ENCODE peak calls at places on chromosome 9, in seven cellular contexts. P is astrocyte, U is Peyer's patch, G is left ventricle myocardium inferior, Q is BJ, W is mucosa of descending colon, F is left lung. D is an unnamed sample. For H3K36me3, the result is how much of the 10 kb centered on the place peaks cover.

GRCh38 chr9:126690431-126691051 is 76.8 kb downstream of the LMX1B start:
- DNase-seq in F (peak), G (peak), P (no peak), U (peak), W (peak), Q (no peak), D (peak)

GRCh38 chr9:102650896-102651295 is 344.2 kb upstream of the CYLC2 start:
- DNase-seq in G (no peak), Q (no peak), P (no peak), U (no peak), F (no peak), W (no peak), D (no peak)

GRCh38 chr9:107989099-107989498 is 499.5 kb upstream of the KLF4 start:
- DNase-seq in P (no peak), U (no peak), Q (no peak), G (no peak), W (no peak), F (no peak), D (no peak)

GRCh38 chr9:77454668-77455067 is 193.5 kb downstream of the GNA14 start:
- DNase-seq in P (peak), G (no peak), U (no peak), Q (peak), W (no peak), F (no peak), D (no peak)

GRCh38 chr9:8309258-8309657 is 509.7 kb upstream of the DMAC1 start:
- DNase-seq in U (no peak), Q (no peak), W (no peak), F (no peak), G (no peak), P (no peak), D (no peak)

GRCh38 chr9:87569008-87569908 is 71.6 kb downstream of the DAPK1 start:
- DNase-seq in G (no peak), P (peak), Q (no peak), F (no peak), U (peak), W (no peak), D (no peak)

GRCh38 chr9:111525056-111525977 is at the start of gene ZNF483:
- DNase-seq in F (peak), G (peak), Q (peak), U (peak), P (peak), W (peak), D (peak)

GRCh38 chr9:92650839-92651621 is 18.9 kb downstream of the IPPK start:
- DNase-seq in U (no peak), P (peak), Q (no peak), W (no peak), F (peak), G (peak), D (no peak)

GRCh38 chr9:69322256-69322655 is 2.8 kb upstream of the ENTREP1 start:
- DNase-seq in F (no peak), W (no peak), P (no peak), Q (no peak), U (no peak), G (no peak), D (peak)

GRCh38 chr9:112203536-112203935 is 28.4 kb upstream of the SUSD1 start:
- DNase-seq in Q (peak), W (no peak), F (no peak), G (no peak), U (no peak), P (peak), D (peak)

GRCh38 chr9:35318741-35319140 is 156.9 kb downstream of the UNC13B start:
- DNase-seq in Q (no peak), G (no peak), P (no peak), W (no peak), F (no peak), U (no peak), D (no peak)

GRCh38 chr9:87285183-87285582 is 212.5 kb upstream of the DAPK1 start:
- DNase-seq in U (no peak), Q (no peak), W (peak), G (no peak), F (no peak), P (peak), D (no peak)

GRCh38 chr9:107749787-107750444 is 260.3 kb upstream of the KLF4 start:
- DNase-seq in W (peak), F (peak), G (peak), U (peak), Q (peak), P (peak), D (peak)

GRCh38 chr9:133708770-133709611 is 29.2 kb downstream of the SARDH start:
- DNase-seq in F (peak), G (no peak), U (no peak), Q (no peak), P (no peak), W (no peak), D (no peak)

GRCh38 chr9:86135374-86135773 is 36.0 kb upstream of the GOLM1 start:
- DNase-seq in G (no peak), P (no peak), F (no peak), Q (no peak), U (no peak), W (no peak), D (peak)

GRCh38 chr9:135608999-135609317 is 30.4 kb downstream of the GLT6D1 start:
- DNase-seq in Q (no peak), F (no peak), W (no peak), P (no peak), G (no peak), U (no peak), D (no peak)

GRCh38 chr9:113579270-113580040 is 115.9 kb downstream of the RGS3 start:
- DNase-seq in F (peak), U (peak), P (no peak), Q (no peak), W (peak), G (peak), D (no peak)

GRCh38 chr9:81132318-81132717 is 557.0 kb downstream of the TLE1 start:
- DNase-seq in Q (no peak), P (peak), G (no peak), W (no peak), U (no peak), F (no peak), D (peak)

GRCh38 chr9:126534431-126535186 is 79.1 kb upstream of the LMX1B start:
- DNase-seq in Q (no peak), G (no peak), P (no peak), F (peak), W (no peak), U (no peak), D (no peak)

GRCh38 chr9:36831381-36832231 is 202.5 kb downstream of the PAX5 start:
- DNase-seq in W (no peak), U (peak), Q (no peak), G (no peak), F (no peak), P (no peak), D (no peak)
- TF ChIP-seq CTCF in W (no peak), U (no peak), Q (no peak), G (no peak), F (no peak), P (no peak), D (no peak)

GRCh38 chr9:114911167-114911821 is 19.1 kb downstream of the TNFSF8 start:
- DNase-seq in P (peak), U (no peak), W (peak), Q (no peak), F (no peak), G (no peak), D (peak)

GRCh38 chr9:114914139-114914538 is 16.3 kb downstream of the TNFSF8 start:
- DNase-seq in Q (no peak), P (no peak), W (no peak), U (no peak), F (no peak), G (no peak), D (no peak)

GRCh38 chr9:114910541-114910940 is 19.9 kb downstream of the TNFSF8 start:
- DNase-seq in F (no peak), Q (no peak), G (no peak), W (no peak), P (no peak), U (no peak), D (no peak)

GRCh38 chr9:114909657-114910056 is 20.7 kb downstream of the TNFSF8 start:
- DNase-seq in W (no peak), F (no peak), U (no peak), Q (no peak), P (no peak), G (no peak), D (no peak)

DNA sequence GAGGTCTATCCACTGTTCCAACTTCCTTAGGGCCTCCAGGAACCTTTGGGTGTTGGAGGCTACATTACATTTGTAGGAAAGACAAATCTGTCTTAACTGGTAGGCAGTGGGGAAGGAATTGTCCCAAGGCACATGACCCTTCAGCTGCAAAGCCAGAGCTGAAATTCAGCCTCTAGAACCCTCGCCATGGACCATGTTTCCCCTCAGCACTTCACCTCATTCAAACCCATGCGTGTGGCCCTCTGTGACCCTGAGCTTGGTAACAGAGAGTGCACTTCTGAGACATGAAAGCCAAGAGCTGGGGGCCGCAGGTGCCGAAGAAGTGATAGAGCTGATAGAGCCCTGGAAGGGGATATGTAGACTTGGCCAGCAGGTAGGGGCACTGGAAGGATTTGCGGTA is 17.2 kb downstream of the TNFSF8 start:
- DNase-seq in U (no peak), W (no peak), Q (no peak), G (no peak), P (no peak), F (no peak), D (no peak)
- H3K36me3 ChIP-seq in U (under half), W (under half), Q (under half), G (under half), P (under half), F (under half), D (under half)

DNA sequence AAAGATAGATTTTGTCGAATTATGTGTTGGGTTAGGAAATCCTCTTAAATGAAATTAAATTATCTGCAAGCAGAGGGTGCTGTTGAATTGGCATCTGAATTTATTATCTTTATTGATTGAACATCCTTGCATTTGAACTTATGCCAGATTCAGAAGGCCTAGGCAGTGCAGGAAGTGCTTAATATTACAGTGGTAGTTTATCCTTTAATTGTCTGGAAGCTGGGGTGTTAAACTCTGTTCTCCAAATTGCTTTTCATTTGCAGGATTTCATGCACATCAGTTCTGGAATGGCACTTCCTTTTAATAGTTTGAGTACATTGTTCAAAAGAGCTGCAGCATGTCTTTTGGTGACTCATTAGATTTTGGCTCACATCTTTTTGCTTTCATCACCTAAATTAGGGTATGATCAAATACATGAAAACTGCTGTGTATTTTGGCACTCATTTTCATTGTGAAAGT is 186.3 kb downstream of the KDM4C start:
- DNase-seq in U (no peak), G (no peak), Q (no peak), W (no peak), P (peak), F (no peak), D (peak)
- TF ChIP-seq CTCF in U (peak), G (no peak), Q (no peak), W (no peak), P (no peak), F (no peak), D (no peak)

GRCh38 chr9:138009456-138010273 is 132.1 kb downstream of the CACNA1B start:
- DNase-seq in W (no peak), Q (no peak), F (peak), U (peak), P (no peak), G (no peak), D (no peak)
- H3K36me3 ChIP-seq in W (under half), Q (under half), F (under half), U (under half), P (under half), G (under half), D (under half)

DNA sequence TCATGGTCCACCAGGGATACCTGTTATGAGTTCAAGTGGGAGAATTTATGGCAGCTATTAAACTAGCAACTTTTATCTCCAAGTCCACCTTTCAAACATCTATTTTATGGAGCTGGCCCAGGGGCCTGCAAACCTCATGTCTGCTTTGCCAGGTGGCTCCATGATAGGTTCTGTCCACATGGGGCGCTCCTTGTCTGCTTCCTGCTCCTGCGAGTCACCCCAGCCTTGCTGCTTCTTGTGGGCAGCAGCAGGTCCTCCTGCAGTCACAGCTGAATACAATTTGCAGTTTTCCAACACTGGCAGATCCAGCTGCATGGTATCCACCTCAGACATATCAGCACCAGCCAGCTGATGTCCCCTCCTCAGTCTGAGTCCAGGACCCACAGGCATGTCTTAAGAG is 39.6 kb upstream of the FRRS1L start:
- DNase-seq in P (no peak), F (no peak), U (no peak), W (peak), G (no peak), Q (no peak), D (peak)
- TF ChIP-seq CTCF in P (no peak), F (no peak), U (no peak), W (no peak), G (no peak), Q (peak), D (peak)

GRCh38 chr9:128593039-128593438 is 40.7 kb downstream of the SPTAN1 start:
- DNase-seq in W (no peak), F (no peak), G (no peak), Q (no peak), P (no peak), U (no peak), D (no peak)

GRCh38 chr9:128587453-128587852 is 35.1 kb downstream of the SPTAN1 start:
- DNase-seq in F (no peak), G (no peak), Q (no peak), P (no peak), W (no peak), U (no peak), D (no peak)

GRCh38 chr9:128593856-128594255 is 41.5 kb downstream of the SPTAN1 start:
- DNase-seq in G (no peak), Q (no peak), F (no peak), P (no peak), U (no peak), W (no peak), D (no peak)

DNA sequence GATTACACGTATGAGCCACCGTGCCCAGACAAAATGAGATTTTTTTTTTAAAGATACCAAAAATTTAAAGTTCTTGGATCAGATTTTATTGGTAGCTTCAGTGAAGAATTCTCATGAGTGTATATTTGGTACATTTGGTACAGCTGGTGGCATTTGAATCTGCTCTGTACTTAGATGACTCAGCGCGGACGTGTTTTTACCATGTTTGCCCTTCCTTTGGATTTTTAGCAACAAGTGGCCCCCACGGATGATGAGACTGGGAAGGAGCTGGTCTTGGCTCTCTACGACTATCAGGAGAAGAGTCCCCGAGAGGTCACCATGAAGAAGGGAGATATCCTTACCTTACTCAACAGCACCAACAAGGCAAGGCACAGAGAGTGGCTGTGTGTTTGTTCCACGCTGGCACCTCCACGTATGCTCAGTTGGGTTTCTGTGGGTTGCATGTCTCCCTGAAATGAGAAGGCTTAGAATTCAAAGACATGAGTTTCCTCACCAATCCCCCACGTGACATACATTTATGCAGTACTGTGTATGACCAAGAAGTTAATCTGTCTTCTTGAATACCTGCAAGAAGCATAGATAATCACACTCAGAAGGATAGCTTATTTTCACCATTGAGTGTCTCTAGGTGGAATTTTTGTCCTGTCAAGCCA is 36.3 kb downstream of the SPTAN1 start:
- DNase-seq in W (no peak), P (no peak), Q (no peak), G (no peak), F (no peak), U (no peak), D (no peak)
- H3K36me3 ChIP-seq in W (half or more), P (half or more), Q (under half), G (half or more), F (under half), U (under half), D (under half)

DNA sequence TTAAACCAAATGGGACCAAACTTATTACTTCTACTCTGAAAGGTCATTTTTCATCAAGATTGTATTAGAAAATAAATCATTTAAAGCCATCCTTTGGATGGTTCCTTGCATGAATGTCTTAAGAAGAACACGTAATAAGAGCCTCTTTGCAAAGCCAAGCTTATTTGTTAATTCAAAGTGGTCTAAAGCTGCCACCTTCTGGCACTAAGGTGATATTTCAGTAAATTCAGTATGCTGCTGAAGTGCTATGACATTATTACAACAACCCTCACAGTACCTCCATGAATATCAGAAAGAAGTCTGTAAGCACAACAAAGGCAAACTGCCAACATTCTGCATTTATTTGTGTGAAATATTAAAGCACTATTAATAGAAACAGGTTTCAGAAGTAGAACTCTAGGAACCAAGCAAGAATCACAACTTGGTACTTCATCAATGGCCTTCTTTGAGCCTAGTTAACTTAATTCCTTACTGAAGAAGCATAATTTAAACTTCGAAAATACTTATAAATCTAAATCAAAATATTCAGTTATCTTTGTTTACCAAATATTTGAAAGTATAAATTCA is 53.1 kb upstream of the TYRP1 start:
- DNase-seq in Q (peak), P (peak), G (no peak), U (no peak), W (no peak), F (no peak), D (peak)
- TF ChIP-seq CTCF in Q (peak), P (peak), G (peak), U (no peak), W (no peak), F (peak), D (peak)

GRCh38 chr9:128552153-128552743 is at the start of gene SPTAN1:
- DNase-seq in G (peak), U (peak), F (peak), P (peak), Q (peak), W (peak), D (peak)

GRCh38 chr9:128552744-128553221 is 396 bp downstream of the SPTAN1 start:
- DNase-seq in G (peak), Q (no peak), P (no peak), U (no peak), W (peak), F (peak), D (no peak)

GRCh38 chr9:128555180-128555721 is 2.9 kb downstream of the SPTAN1 start:
- DNase-seq in U (no peak), G (no peak), F (no peak), W (no peak), P (peak), Q (no peak), D (peak)

GRCh38 chr9:128554155-128554862 is 1.9 kb downstream of the SPTAN1 start:
- DNase-seq in Q (peak), P (peak), W (peak), F (no peak), U (no peak), G (peak), D (peak)

DNA sequence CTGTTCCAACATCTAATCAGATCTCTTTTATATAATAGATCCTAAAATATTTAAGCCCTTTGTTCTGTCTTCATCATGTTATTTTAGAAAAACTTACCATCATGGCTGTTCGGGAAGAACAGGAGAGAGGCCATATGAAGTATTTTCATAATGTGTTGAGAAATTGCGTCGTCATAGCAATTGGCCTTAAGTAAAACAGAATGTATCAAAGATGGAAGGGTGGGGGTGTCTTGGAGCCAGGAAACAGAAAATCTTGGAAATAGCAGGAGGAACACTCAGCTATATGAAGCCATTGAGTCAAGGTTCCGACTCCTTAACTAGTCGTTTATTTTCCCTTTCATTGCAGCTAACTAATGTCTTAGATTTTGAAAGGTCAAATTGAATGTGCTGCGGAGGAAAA is 1.3 kb downstream of the SPTAN1 start:
- DNase-seq in W (no peak), Q (no peak), P (peak), F (no peak), U (no peak), G (no peak), D (peak)
- H3K36me3 ChIP-seq in W (under half), Q (under half), P (under half), F (under half), U (under half), G (under half), D (under half)

D was measured in bronchial epithelial cell.